ENCODE peak calls at places on chromosome X, in ten cellular contexts. M is fibroblast of lung, S is cardiac fibroblast, W is HepG2, O is GM06990, Q is B cell, G is uterus, D is foreskin keratinocyte, E is Panc1, H is lower leg skin. I is an unnamed sample.

GRCh38 chrX:37357436-37357835 is 8.3 kb downstream of the PRRG1 start:
- DNase-seq in G (no peak), H (no peak), O (no peak), M (no peak), Q (no peak), D (no peak), S (peak; percentile 53), W (no peak), E (no peak), I (no peak)

GRCh38 chrX:37958493-37959211 is 47.7 kb upstream of the SYTL5 start:
- DNase-seq in G (no peak), E (no peak), Q (no peak), S (peak; percentile 6), M (no peak), H (no peak), W (peak; percentile 67), D (no peak), O (no peak), I (no peak)

GRCh38 chrX:129510331-129510730 is 13.0 kb downstream of the SMARCA1 start:
- DNase-seq in E (no peak), O (no peak), M (no peak), H (no peak), D (no peak), Q (no peak), G (no peak), W (peak; percentile 68), S (no peak), I (no peak)

GRCh38 chrX:118839334-118839958 is 15.8 kb downstream of the ZCCHC12 start:
- DNase-seq in Q (peak; percentile 76), D (no peak), S (peak; percentile 45), E (no peak), G (peak; percentile 72), W (peak; percentile 58), H (peak; percentile 93), O (peak; percentile 28), M (peak; percentile 40), I (peak; percentile 69)

GRCh38 chrX:41303013-41303412 is 30.9 kb upstream of the DDX3X start:
- DNase-seq in H (no peak), D (peak; percentile 62), E (no peak), G (no peak), S (no peak), W (no peak), M (no peak), Q (no peak), O (no peak), I (no peak)

GRCh38 chrX:97117572-97117971 is 233.9 kb downstream of the RPA4 start:
- DNase-seq in E (no peak), W (no peak), H (no peak), Q (no peak), S (no peak), D (no peak), O (no peak), G (no peak), M (no peak), I (no peak)

GRCh38 chrX:154020500-154021115 is 906 bp upstream of the IRAK1 start:
- DNase-seq in Q (no peak), S (no peak), D (no peak), E (no peak), O (no peak), W (no peak), G (no peak), H (no peak), M (no peak), I (no peak)

GRCh38 chrX:10648608-10649007 is 28.2 kb upstream of the MID1 start:
- DNase-seq in W (no peak), S (peak; percentile 32), M (peak; percentile 76), O (no peak), Q (no peak), D (no peak), E (no peak), G (no peak), H (no peak), I (no peak)

GRCh38 chrX:24485976-24486680 is 21.0 kb downstream of the PDK3 start:
- DNase-seq in O (no peak), E (no peak), Q (no peak), M (no peak), S (no peak), H (no peak), G (no peak), W (peak; percentile 7), D (no peak), I (no peak)

GRCh38 chrX:7372843-7373525 is 225.0 kb upstream of the PUDP start:
- DNase-seq in D (peak; percentile 57), E (no peak), H (no peak), S (peak; percentile 79), O (no peak), G (no peak), Q (no peak), M (peak; percentile 38), W (no peak), I (no peak)

GRCh38 chrX:134482371-134482770 is 22.4 kb downstream of the HPRT1 start:
- DNase-seq in Q (no peak), W (no peak), S (peak; percentile 0), O (no peak), H (no peak), G (no peak), D (no peak), M (peak; percentile 5), E (no peak), I (no peak)

GRCh38 chrX:74231625-74232024 is 72.4 kb upstream of the ZCCHC13 start:
- DNase-seq in O (no peak), M (no peak), Q (no peak), E (no peak), D (peak; percentile 17), H (no peak), W (no peak), S (no peak), G (no peak), I (no peak)

GRCh38 chrX:65524139-65524538 is 10.4 kb downstream of the LAS1L start:
- DNase-seq in G (no peak), H (no peak), E (no peak), M (no peak), D (no peak), W (no peak), Q (no peak), O (no peak), S (no peak), I (no peak)

GRCh38 chrX:153903991-153904957 is at the start of gene AVPR2:
- DNase-seq in O (no peak), M (no peak), H (no peak), W (no peak), D (no peak), Q (no peak), G (no peak), S (no peak), E (no peak), I (no peak)

GRCh38 chrX:44183329-44183728 is 160.1 kb downstream of the EFHC2 start:
- DNase-seq in O (no peak), W (no peak), Q (no peak), H (no peak), M (no peak), D (no peak), G (no peak), S (no peak), E (no peak), I (no peak)

GRCh38 chrX:93322110-93322509 is 351.3 kb downstream of the NAP1L3 start:
- DNase-seq in D (no peak), S (no peak), O (no peak), G (no peak), Q (no peak), M (no peak), E (no peak), W (no peak), H (peak; percentile 70), I (no peak)

GRCh38 chrX:123993326-123993725 is 31.8 kb downstream of the STAG2 start:
- DNase-seq in H (no peak), Q (no peak), G (no peak), S (peak; percentile 86), W (no peak), E (no peak), D (peak; percentile 55), O (no peak), M (peak; percentile 32), I (no peak)

GRCh38 chrX:134006484-134007161 is 21.2 kb upstream of the GPC3 start:
- DNase-seq in G (no peak), W (peak; percentile 89), O (no peak), H (no peak), E (no peak), S (no peak), Q (no peak), D (no peak), M (peak; percentile 20), I (no peak)

GRCh38 chrX:137748827-137749226 is 182.9 kb downstream of the ZIC3 start:
- DNase-seq in G (no peak), D (no peak), E (no peak), H (no peak), W (no peak), S (no peak), O (no peak), M (no peak), Q (no peak), I (no peak)

DNA sequence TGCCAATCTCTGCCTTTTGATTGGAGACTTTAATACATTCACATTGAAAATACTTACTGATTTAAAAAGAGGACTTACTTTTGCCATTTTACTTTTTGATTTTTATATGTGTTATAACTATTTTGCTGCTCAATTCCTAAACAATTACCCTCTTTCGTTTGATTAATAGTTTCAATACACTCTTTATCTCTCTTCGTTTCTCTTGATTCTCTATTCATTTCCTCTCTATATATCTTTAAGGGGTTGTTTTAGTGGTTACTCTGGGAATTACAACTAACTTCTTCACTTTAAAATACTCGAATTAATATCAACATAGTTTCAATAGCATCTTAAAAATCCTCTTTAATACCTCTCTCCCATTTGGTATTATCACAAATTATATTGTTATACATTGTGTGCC is 116.6 kb downstream of the PTCHD1 start:
- DNase-seq in D (no peak), M (no peak), G (no peak), H (no peak), Q (no peak), E (no peak), S (no peak), W (no peak), O (no peak), I (no peak)
- TF ChIP-seq CTCF in D (peak; percentile 6), M (no peak), G (no peak), H (no peak), Q (no peak), E (no peak), S (no peak), W (no peak), O (no peak), I (peak; percentile 41)

GRCh38 chrX:94401426-94401825 is 727.4 kb downstream of the FAM133A start:
- DNase-seq in M (no peak), H (no peak), S (no peak), G (no peak), O (no peak), E (no peak), D (no peak), W (no peak), Q (no peak), I (no peak)
- TF ChIP-seq CTCF in M (no peak), H (no peak), S (no peak), G (no peak), O (no peak), E (no peak), D (no peak), W (no peak), Q (no peak), I (no peak)

GRCh38 chrX:6002056-6002455 is 226.6 kb downstream of the NLGN4X start:
- DNase-seq in D (no peak), O (no peak), S (no peak), M (no peak), G (no peak), W (no peak), Q (no peak), H (no peak), E (no peak), I (no peak)
- TF ChIP-seq CTCF in D (no peak), O (no peak), S (no peak), M (no peak), G (no peak), W (no peak), Q (no peak), H (no peak), E (no peak), I (no peak)

GRCh38 chrX:84956304-84956703 is 47.4 kb upstream of the APOOL start:
- DNase-seq in E (no peak), S (no peak), W (no peak), G (no peak), D (no peak), Q (no peak), M (peak; percentile 39), H (no peak), O (no peak), I (no peak)
- TF ChIP-seq CTCF in E (no peak), S (no peak), W (no peak), G (no peak), D (no peak), Q (no peak), M (no peak), H (no peak), O (no peak), I (no peak)

I was measured in neural crest cell.